ENCODE peak calls at places on chromosomes 12 and 14, in five cellular contexts. One of them, this sample, is unnamed.

GRCh38 chr14:78010688-78011087 is 159.5 kb upstream of the NRXN3 start:
- DNase-seq in GM12865: no peak
- DNase-seq in left ventricle myocardium inferior: no peak
- DNase-seq in left lung: no peak
- DNase-seq in right lobe of liver: no peak
- DNase-seq in this sample: peak

GRCh38 chr12:59787610-59788009 is 191.8 kb downstream of the SLC16A7 start:
- DNase-seq in GM12865: no peak
- DNase-seq in left ventricle myocardium inferior: no peak
- DNase-seq in left lung: no peak
- DNase-seq in right lobe of liver: no peak
- DNase-seq in this sample: no peak

GRCh38 chr14:24692382-24693352 is 58.7 kb upstream of the GZMB start:
- DNase-seq in GM12865: no peak
- DNase-seq in left ventricle myocardium inferior: no peak
- DNase-seq in left lung: no peak
- DNase-seq in right lobe of liver: no peak
- DNase-seq in this sample: no peak

GRCh38 chr12:53736602-53737493 is 9.6 kb upstream of the CALCOCO1 start:
- DNase-seq in GM12865: no peak
- DNase-seq in left ventricle myocardium inferior: no peak
- DNase-seq in left lung: no peak
- DNase-seq in right lobe of liver: no peak
- DNase-seq in this sample: no peak

GRCh38 chr12:2877047-2877958 is at the start of the genes FOXM1 and RHNO1:
- DNase-seq in GM12865: peak
- DNase-seq in left ventricle myocardium inferior: peak
- DNase-seq in left lung: peak
- DNase-seq in right lobe of liver: peak
- DNase-seq in this sample: peak

GRCh38 chr14:26528415-26529182 is 69.2 kb downstream of the NOVA1 start:
- DNase-seq in GM12865: no peak
- DNase-seq in left ventricle myocardium inferior: peak
- DNase-seq in left lung: no peak
- DNase-seq in right lobe of liver: no peak
- DNase-seq in this sample: no peak

GRCh38 chr12:21888464-21888863 is 52.8 kb downstream of the ABCC9 start:
- DNase-seq in GM12865: no peak
- DNase-seq in left ventricle myocardium inferior: no peak
- DNase-seq in left lung: no peak
- DNase-seq in right lobe of liver: no peak
- DNase-seq in this sample: no peak

GRCh38 chr14:99586761-99587462 is 17.1 kb downstream of the CCDC85C start:
- DNase-seq in GM12865: no peak
- DNase-seq in left ventricle myocardium inferior: no peak
- DNase-seq in left lung: no peak
- DNase-seq in right lobe of liver: no peak
- DNase-seq in this sample: no peak

GRCh38 chr14:74671789-74672188 is 41.1 kb downstream of the AREL1 start:
- DNase-seq in GM12865: no peak
- DNase-seq in left ventricle myocardium inferior: no peak
- DNase-seq in left lung: no peak
- DNase-seq in right lobe of liver: no peak
- DNase-seq in this sample: no peak

GRCh38 chr12:109768901-109769670 is 55.5 kb downstream of the FAM222A start:
- DNase-seq in GM12865: no peak
- DNase-seq in left ventricle myocardium inferior: no peak
- DNase-seq in left lung: no peak
- DNase-seq in right lobe of liver: peak
- DNase-seq in this sample: no peak

GRCh38 chr12:89453579-89453978 is 71.0 kb downstream of the GALNT4 start:
- DNase-seq in GM12865: no peak
- DNase-seq in left ventricle myocardium inferior: no peak
- DNase-seq in left lung: no peak
- DNase-seq in right lobe of liver: no peak
- DNase-seq in this sample: no peak

GRCh38 chr14:44316647-44317432 is 190.2 kb downstream of the FSCB start:
- DNase-seq in GM12865: peak
- DNase-seq in left ventricle myocardium inferior: no peak
- DNase-seq in left lung: no peak
- DNase-seq in right lobe of liver: no peak
- DNase-seq in this sample: peak

GRCh38 chr12:104010800-104011199 is 39.2 kb downstream of the GLT8D2 start:
- DNase-seq in GM12865: no peak
- DNase-seq in left ventricle myocardium inferior: no peak
- DNase-seq in left lung: no peak
- DNase-seq in right lobe of liver: no peak
- DNase-seq in this sample: no peak

GRCh38 chr14:101497910-101498860 is 63.1 kb upstream of the DIO3 start:
- DNase-seq in GM12865: no peak
- DNase-seq in left ventricle myocardium inferior: no peak
- DNase-seq in left lung: peak
- DNase-seq in right lobe of liver: peak
- DNase-seq in this sample: no peak

GRCh38 chr14:95597784-95598204 is 62.9 kb downstream of the GLRX5 start:
- DNase-seq in GM12865: peak
- DNase-seq in left ventricle myocardium inferior: no peak
- DNase-seq in left lung: no peak
- DNase-seq in right lobe of liver: no peak
- DNase-seq in this sample: peak

DNA sequence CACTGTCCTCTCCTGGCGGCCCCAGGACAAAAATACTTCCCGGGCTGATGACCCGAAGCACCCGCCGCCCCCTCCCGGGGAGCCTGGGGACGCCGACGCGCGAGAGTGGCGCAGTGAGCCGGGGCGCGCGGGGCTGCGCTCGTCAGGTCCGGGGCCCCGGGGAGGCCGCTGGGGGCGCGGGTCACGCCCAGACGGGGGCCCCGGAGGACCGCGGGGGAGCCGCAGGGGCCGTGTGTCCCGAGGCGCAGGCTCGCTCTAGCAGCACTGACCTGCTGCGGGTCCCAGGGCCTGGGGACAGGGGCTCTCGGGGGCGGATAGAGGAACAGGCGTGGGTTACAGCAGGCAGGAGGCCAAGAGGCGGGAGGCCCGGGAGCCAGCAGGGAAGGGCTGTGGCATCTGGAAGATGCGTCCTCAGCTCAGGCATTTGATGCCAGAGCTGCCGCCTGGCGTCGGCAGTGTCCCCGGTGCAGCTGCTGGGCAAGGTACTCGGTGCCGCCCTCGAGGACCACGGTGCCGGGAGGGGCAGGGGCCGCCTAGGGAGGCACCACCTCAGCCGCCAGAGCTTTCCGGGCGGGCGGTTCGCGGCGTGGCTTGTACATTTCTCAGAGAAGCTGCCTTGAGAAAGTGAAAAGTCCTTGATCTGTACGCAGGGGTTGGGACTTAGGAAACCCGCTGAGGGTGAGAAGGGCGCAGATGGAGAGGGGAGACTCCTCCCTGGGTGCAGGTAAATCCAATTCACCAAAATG is 1.2 kb downstream of the WNT5B start:
- DNase-seq in GM12865: no peak
- DNase-seq in left ventricle myocardium inferior: peak
- DNase-seq in left lung: peak
- DNase-seq in right lobe of liver: peak
- DNase-seq in this sample: peak
- TF ChIP-seq CTCF in GM12865: peak
- TF ChIP-seq CTCF in left ventricle myocardium inferior: peak
- TF ChIP-seq CTCF in left lung: peak
- TF ChIP-seq CTCF in right lobe of liver: peak
- TF ChIP-seq CTCF in this sample: no peak

GRCh38 chr14:71521238-71521637 is 411.0 kb upstream of the RGS6 start:
- DNase-seq in GM12865: no peak
- DNase-seq in left ventricle myocardium inferior: no peak
- DNase-seq in left lung: no peak
- DNase-seq in right lobe of liver: no peak
- DNase-seq in this sample: no peak

GRCh38 chr14:71521736-71522135 is 410.5 kb upstream of the RGS6 start:
- DNase-seq in GM12865: no peak
- DNase-seq in left ventricle myocardium inferior: no peak
- DNase-seq in left lung: no peak
- DNase-seq in right lobe of liver: no peak
- DNase-seq in this sample: no peak

GRCh38 chr14:71524321-71524982 is 407.8 kb upstream of the RGS6 start:
- DNase-seq in GM12865: peak
- DNase-seq in left ventricle myocardium inferior: no peak
- DNase-seq in left lung: no peak
- DNase-seq in right lobe of liver: no peak
- DNase-seq in this sample: no peak

GRCh38 chr14:71525663-71526246 is 406.5 kb upstream of the RGS6 start:
- DNase-seq in GM12865: no peak
- DNase-seq in left ventricle myocardium inferior: no peak
- DNase-seq in left lung: no peak
- DNase-seq in right lobe of liver: no peak
- DNase-seq in this sample: no peak

DNA sequence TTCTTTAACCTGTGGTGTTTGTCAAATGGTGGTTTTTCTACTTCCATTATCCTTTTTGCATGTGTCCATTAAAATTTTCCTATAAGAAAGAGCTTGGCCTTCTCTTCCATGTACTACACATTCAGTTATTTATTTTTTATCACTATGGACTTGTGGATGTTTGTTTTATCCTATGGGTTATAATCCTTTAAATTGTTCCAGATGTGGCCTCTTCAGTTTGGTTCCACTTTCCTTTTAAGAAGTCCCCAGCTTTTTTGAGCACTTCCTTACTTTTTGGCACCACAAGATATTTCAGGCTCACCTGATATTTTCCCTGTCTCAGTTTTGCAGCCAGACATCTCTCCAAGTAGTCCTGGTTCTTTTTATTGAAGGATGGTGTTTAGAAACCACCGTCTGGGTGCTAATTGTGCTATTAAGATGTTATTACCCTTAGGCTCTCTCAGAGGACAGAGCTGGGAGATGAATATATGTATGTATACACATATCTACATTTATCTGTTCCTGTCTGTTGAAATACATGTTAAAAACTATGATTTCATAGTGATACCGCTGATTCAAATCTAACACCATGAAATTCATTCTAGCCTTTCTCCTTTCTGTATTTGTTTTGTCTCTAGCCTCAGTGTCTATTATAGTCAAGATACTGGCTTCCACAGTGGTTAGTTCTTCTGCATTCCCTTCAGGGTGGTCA is 408.5 kb upstream of the RGS6 start:
- DNase-seq in GM12865: peak
- DNase-seq in left ventricle myocardium inferior: no peak
- DNase-seq in left lung: no peak
- DNase-seq in right lobe of liver: no peak
- DNase-seq in this sample: no peak
- TF ChIP-seq CTCF in GM12865: no peak
- TF ChIP-seq CTCF in left ventricle myocardium inferior: no peak
- TF ChIP-seq CTCF in left lung: no peak
- TF ChIP-seq CTCF in right lobe of liver: no peak
- TF ChIP-seq CTCF in this sample: no peak

GRCh38 chr12:65761301-65761700 is 63.0 kb upstream of the HMGA2 start:
- DNase-seq in GM12865: no peak
- DNase-seq in left ventricle myocardium inferior: no peak
- DNase-seq in left lung: no peak
- DNase-seq in right lobe of liver: no peak
- DNase-seq in this sample: no peak
- TF ChIP-seq CTCF in GM12865: no peak
- TF ChIP-seq CTCF in left ventricle myocardium inferior: no peak
- TF ChIP-seq CTCF in left lung: no peak
- TF ChIP-seq CTCF in right lobe of liver: no peak
- TF ChIP-seq CTCF in this sample: no peak

GRCh38 chr12:29844667-29845066 is 60.9 kb upstream of the TMTC1 start:
- DNase-seq in GM12865: no peak
- DNase-seq in left ventricle myocardium inferior: no peak
- DNase-seq in left lung: no peak
- DNase-seq in right lobe of liver: no peak
- DNase-seq in this sample: peak
- TF ChIP-seq CTCF in GM12865: no peak
- TF ChIP-seq CTCF in left ventricle myocardium inferior: no peak
- TF ChIP-seq CTCF in left lung: no peak
- TF ChIP-seq CTCF in right lobe of liver: no peak
- TF ChIP-seq CTCF in this sample: no peak

DNA sequence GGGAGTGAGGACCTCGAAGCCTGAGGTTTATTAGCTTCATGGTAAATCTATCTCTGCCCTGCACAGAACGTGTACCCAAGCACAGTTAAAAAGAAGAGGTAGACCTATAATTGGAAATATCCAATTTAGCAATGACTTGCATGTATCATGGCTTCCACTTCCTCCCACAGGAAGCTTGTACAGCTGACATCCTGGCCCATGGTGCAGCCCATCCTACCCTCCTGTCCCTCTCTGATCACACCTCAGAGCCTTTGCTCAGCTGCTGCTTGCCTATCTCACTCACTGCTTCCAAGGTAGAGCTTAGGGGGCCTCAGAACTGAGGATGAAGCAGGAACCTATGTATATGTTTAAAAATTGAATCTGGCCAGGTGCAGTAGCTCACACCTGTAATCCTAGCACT is 4.3 kb upstream of the BCDIN3D start:
- DNase-seq in GM12865: peak
- DNase-seq in left ventricle myocardium inferior: no peak
- DNase-seq in left lung: no peak
- DNase-seq in right lobe of liver: no peak
- DNase-seq in this sample: no peak
- TF ChIP-seq CTCF in GM12865: no peak
- TF ChIP-seq CTCF in left ventricle myocardium inferior: no peak
- TF ChIP-seq CTCF in left lung: no peak
- TF ChIP-seq CTCF in right lobe of liver: no peak
- TF ChIP-seq CTCF in this sample: no peak